ENCODE peak calls at places on chromosome 17, in six cellular contexts. U, N, S, Q, L and J are unnamed samples.

GRCh38 chr17:80694992-80695912 is 150.6 kb downstream of the RPTOR start:
- DNase-seq in U (no peak), N (no peak), S (no peak), Q (peak), L (no peak), J (no peak)

GRCh38 chr17:76238847-76239537 is 1.3 kb downstream of the RNF157 start:
- DNase-seq in U (peak), N (no peak), S (no peak), Q (no peak), L (no peak), J (no peak)

GRCh38 chr17:17692353-17693252 is 11.3 kb downstream of the RAI1 start:
- DNase-seq in U (no peak), N (no peak), S (no peak), Q (no peak), L (no peak), J (no peak)

GRCh38 chr17:76236603-76237002 is 3.7 kb downstream of the RNF157 start:
- DNase-seq in U (no peak), N (no peak), S (no peak), Q (no peak), L (no peak), J (no peak)

GRCh38 chr17:74680941-74681340 is 31.8 kb downstream of the CD300LF start:
- DNase-seq in U (no peak), N (no peak), S (no peak), Q (no peak), L (no peak), J (no peak)

GRCh38 chr17:77361986-77362620 is 221.3 kb downstream of the SEC14L1 start:
- DNase-seq in U (no peak), N (no peak), S (no peak), Q (no peak), L (no peak), J (no peak)

GRCh38 chr17:50679008-50679544 is 28.6 kb downstream of the ANKRD40 start:
- DNase-seq in U (no peak), N (no peak), S (no peak), Q (no peak), L (no peak), J (no peak)

GRCh38 chr17:57911834-57912673 is 43.2 kb downstream of the CUEDC1 start:
- DNase-seq in U (peak), N (no peak), S (no peak), Q (no peak), L (peak), J (no peak)

GRCh38 chr17:28484296-28484695 is 10.9 kb downstream of the SLC13A2 start:
- DNase-seq in U (no peak), N (no peak), S (no peak), Q (no peak), L (no peak), J (peak)

GRCh38 chr17:17938388-17939107 is 33.7 kb downstream of the TOM1L2 start:
- DNase-seq in U (no peak), N (no peak), S (no peak), Q (no peak), L (no peak), J (no peak)

GRCh38 chr17:61814485-61814884 is 48.8 kb downstream of the BRIP1 start:
- DNase-seq in U (no peak), N (no peak), S (no peak), Q (no peak), L (no peak), J (no peak)

GRCh38 chr17:73464447-73464846 is 152.6 kb upstream of the CDC42EP4 start:
- DNase-seq in U (no peak), N (no peak), S (no peak), Q (no peak), L (no peak), J (no peak)

GRCh38 chr17:64938925-64939474 is 19.7 kb upstream of the LRRC37A3 start:
- DNase-seq in U (no peak), N (peak), S (peak), Q (peak), L (peak), J (no peak)

GRCh38 chr17:81037026-81037782 is 2.3 kb downstream of the BAIAP2 start:
- DNase-seq in U (no peak), N (no peak), S (no peak), Q (no peak), L (no peak), J (no peak)

GRCh38 chr17:44887971-44888955 is 11.0 kb downstream of the EFTUD2 start:
- DNase-seq in U (no peak), N (no peak), S (no peak), Q (no peak), L (no peak), J (no peak)